ENCODE peak calls at places on chromosomes 16 and 17, in eight cellular contexts. D, B, X, Q, K, L, A and J are unnamed samples.
A peak's percentile ranks its signal among the peaks of the same experiment; 100 is the strongest.

GRCh38 chr16:12425134-12425941 is 378.3 kb downstream of the CPPED1 start:
- DNase-seq in B (no peak), D (no peak), Q (peak; percentile 33), X (no peak), K (no peak), L (no peak), A (no peak), J (no peak)

GRCh38 chr16:81212830-81213465 is 25.5 kb upstream of the BCO1 start:
- DNase-seq in B (no peak), X (no peak), A (no peak), K (no peak), Q (no peak), D (no peak), L (no peak), J (no peak)

GRCh38 chr17:35460354-35460851 is 11.8 kb upstream of the SLFN13 start:
- DNase-seq in B (peak; percentile 55), Q (no peak), D (no peak), K (peak; percentile 95), L (peak; percentile 39), A (peak; percentile 90), X (peak; percentile 73), J (no peak)

GRCh38 chr16:52705192-52705591 is 158.2 kb upstream of the TOX3 start:
- DNase-seq in Q (no peak), B (no peak), K (no peak), A (no peak), X (no peak), L (no peak), D (no peak), J (no peak)

GRCh38 chr17:61551255-61551742 is 39.7 kb downstream of the NACA2 start:
- DNase-seq in A (no peak), D (peak; percentile 68), X (peak; percentile 38), B (no peak), L (peak; percentile 45), Q (peak; percentile 75), K (no peak), J (peak; percentile 56)

GRCh38 chr17:1060991-1061390 is 64.1 kb downstream of the TIMM22 start:
- DNase-seq in B (peak; percentile 90), K (peak; percentile 69), A (peak; percentile 81), L (peak; percentile 95), X (no peak), D (peak; percentile 94), Q (peak; percentile 99), J (peak; percentile 96)

GRCh38 chr16:50390914-50391700 is 22.3 kb upstream of the BRD7 start:
- DNase-seq in A (no peak), B (no peak), L (no peak), D (no peak), K (no peak), Q (peak; percentile 15), X (no peak), J (no peak)

GRCh38 chr17:33802349-33803272 is 452.5 kb upstream of the CCL2 start:
- DNase-seq in B (no peak), X (no peak), K (no peak), Q (no peak), A (no peak), L (no peak), D (no peak), J (no peak)

GRCh38 chr17:40122944-40123810 is 1.4 kb downstream of the MSL1 start:
- DNase-seq in X (peak; percentile 74), D (no peak), Q (peak; percentile 58), A (peak; percentile 66), K (peak; percentile 68), B (peak; percentile 66), L (peak; percentile 44), J (peak; percentile 36)

GRCh38 chr17:28937044-28937729 is 14.1 kb downstream of the PHF12 start:
- DNase-seq in D (peak; percentile 72), L (peak; percentile 79), K (no peak), Q (peak; percentile 75), X (no peak), A (no peak), B (no peak), J (peak; percentile 64)

GRCh38 chr17:40458001-40458791 is 14.9 kb downstream of the IGFBP4 start:
- DNase-seq in X (no peak), D (peak; percentile 85), B (no peak), L (peak; percentile 61), A (no peak), K (no peak), Q (peak; percentile 97), J (peak; percentile 59)

GRCh38 chr16:67562526-67562917 is at the start of gene CTCF:
- DNase-seq in X (peak; percentile 84), D (peak; percentile 83), A (peak; percentile 95), L (peak; percentile 88), K (peak; percentile 92), B (peak; percentile 93), Q (peak; percentile 95), J (peak; percentile 86)

GRCh38 chr17:7064248-7064647 is 15.8 kb downstream of the CLEC10A start:
- DNase-seq in K (no peak), X (no peak), B (peak; percentile 63), A (no peak), Q (no peak), L (no peak), D (no peak), J (no peak)

GRCh38 chr16:4534151-4534790 is 4.3 kb downstream of the CDIP1 start:
- DNase-seq in K (no peak), D (no peak), Q (no peak), B (no peak), X (no peak), A (no peak), L (no peak), J (no peak)

GRCh38 chr16:65285128-65286120 is 163.6 kb upstream of the CDH11 start:
- DNase-seq in K (no peak), Q (peak; percentile 45), D (peak; percentile 12), L (peak; percentile 38), B (no peak), X (no peak), A (no peak), J (peak; percentile 44)

GRCh38 chr16:2512920-2513404 is 790 bp upstream of the ATP6V0C start:
- DNase-seq in A (peak; percentile 69), X (no peak), Q (no peak), D (no peak), B (no peak), K (peak; percentile 72), L (no peak), J (no peak)

GRCh38 chr16:10256855-10257641 is 74.8 kb upstream of the GRIN2A start:
- DNase-seq in A (no peak), D (peak; percentile 1), K (peak; percentile 63), Q (peak; percentile 5), X (peak; percentile 84), B (no peak), L (peak; percentile 35), J (peak; percentile 30)

GRCh38 chr17:58402047-58402446 is 15.3 kb downstream of the RNF43 start:
- DNase-seq in X (no peak), Q (no peak), L (no peak), K (no peak), B (no peak), A (no peak), D (peak; percentile 57), J (no peak)

GRCh38 chr16:23578096-23578830 is 17.9 kb downstream of the NDUFAB1 start:
- DNase-seq in L (peak; percentile 41), K (no peak), A (no peak), Q (peak; percentile 50), D (peak; percentile 86), B (no peak), X (no peak), J (peak; percentile 10)

GRCh38 chr17:59972778-59973177 is 8.2 kb upstream of the RNFT1 start:
- DNase-seq in K (no peak), A (no peak), B (no peak), L (no peak), X (no peak), D (peak; percentile 41), Q (peak; percentile 24), J (peak; percentile 10)

GRCh38 chr17:63774141-63774981 is at the start of gene DDX42:
- DNase-seq in D (peak; percentile 62), B (peak; percentile 96), A (peak; percentile 94), K (peak; percentile 73), Q (peak; percentile 75), X (peak; percentile 54), L (peak; percentile 58), J (peak; percentile 75)

GRCh38 chr17:49976163-49976827 is 7.3 kb downstream of the DLX4 start:
- DNase-seq in A (no peak), X (no peak), L (no peak), D (no peak), Q (no peak), B (no peak), K (no peak), J (no peak)

GRCh38 chr17:15382866-15383265 is 41.5 kb upstream of the TEKT3 start:
- DNase-seq in B (no peak), A (no peak), Q (no peak), L (no peak), K (peak; percentile 79), X (no peak), D (no peak), J (no peak)

GRCh38 chr17:3897731-3898130 is 4.9 kb upstream of the CAMKK1 start:
- DNase-seq in X (no peak), Q (no peak), K (no peak), D (no peak), L (no peak), A (no peak), B (no peak), J (no peak)
- H3K4me3 ChIP-seq in X (no peak overlapping the region), Q (no peak overlapping the region), K (no peak overlapping the region), D (no peak overlapping the region), L (no peak overlapping the region), A (no peak overlapping the region), B (no peak overlapping the region), J (no peak overlapping the region)

DNA sequence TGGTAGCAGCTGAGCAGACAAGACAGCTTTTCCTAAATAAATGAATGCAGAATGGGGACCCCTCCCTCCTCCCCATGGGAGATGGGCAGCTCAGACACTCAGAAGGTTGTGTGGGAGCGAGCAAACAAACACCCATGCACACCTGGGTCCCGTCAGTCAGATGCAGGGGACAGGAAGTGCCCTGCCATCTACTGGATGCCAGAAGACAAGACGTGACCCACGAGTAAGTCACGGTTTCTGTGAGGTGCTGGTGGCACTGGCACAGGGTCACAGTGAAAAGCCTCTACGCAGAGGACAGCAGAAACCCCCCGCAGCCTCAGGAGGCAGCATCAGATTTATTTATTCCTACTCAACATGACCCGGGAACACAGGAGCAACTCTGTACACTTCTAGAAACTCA is 8.4 kb downstream of the HBQ1 start:
- DNase-seq in L (no peak), X (no peak), D (no peak), K (no peak), B (no peak), A (no peak), Q (no peak), J (no peak)
- TF ChIP-seq CTCF in L (peak; percentile 9), X (peak; percentile 20), D (no peak), K (no peak), B (no peak), A (no peak), Q (no peak), J (no peak)

GRCh38 chr17:79627766-79628690 is 17.2 kb upstream of the RBFOX3 start:
- DNase-seq in A (peak; percentile 44), L (no peak), X (no peak), D (no peak), B (peak; percentile 25), Q (no peak), K (peak; percentile 24), J (no peak)
- H3K4me3 ChIP-seq in A (no peak overlapping the region), L (no peak overlapping the region), X (no peak overlapping the region), D (no peak overlapping the region), B (no peak overlapping the region), Q (no peak overlapping the region), K (no peak overlapping the region), J (no peak overlapping the region)

DNA sequence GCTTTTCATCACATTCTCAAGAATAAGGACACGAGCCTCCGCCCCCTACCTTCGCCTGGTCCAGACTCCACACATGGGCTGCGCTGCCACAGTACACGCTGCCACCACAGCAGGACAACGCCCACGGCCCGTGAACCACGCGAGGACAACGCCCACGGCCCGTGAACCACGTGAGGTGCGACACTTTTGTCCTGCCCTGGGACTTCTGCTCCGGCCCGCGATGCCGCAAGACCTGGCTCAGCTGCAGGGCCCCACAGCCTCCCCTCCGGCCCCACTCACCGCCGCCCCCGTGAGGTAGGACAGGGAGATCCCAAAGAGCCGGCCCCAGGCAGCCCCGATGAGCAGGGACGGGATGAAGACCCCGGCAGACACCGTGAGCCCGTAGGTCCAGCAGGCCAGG is 5.9 kb upstream of the CCDC154 start:
- DNase-seq in D (no peak), Q (no peak), A (no peak), X (no peak), K (no peak), L (no peak), B (no peak), J (no peak)
- TF ChIP-seq CTCF in D (no peak), Q (no peak), A (no peak), X (peak; percentile 27), K (no peak), L (no peak), B (no peak), J (no peak)